ENCODE peak calls at places on chromosomes 12 and 14, in eight cellular contexts. V, W, Q, F, T, I, G and J are unnamed samples. For H3K27me3, the result is how much of the 10 kb centered on the place peaks cover.

GRCh38 chr14:20802341-20803084 is at the start of gene RNASE1:
- DNase-seq in V (peak), W (peak), Q (no peak), F (no peak), T (no peak), I (no peak), G (peak), J (peak)

GRCh38 chr14:95516554-95517209 is at the start of gene SYNE3:
- DNase-seq in V (peak), W (no peak), Q (no peak), F (peak), T (no peak), I (peak), G (peak), J (peak)

GRCh38 chr14:84453541-84453940 is 1076.4 kb upstream of the FLRT2 start:
- DNase-seq in V (no peak), W (no peak), Q (no peak), F (no peak), T (no peak), I (no peak), G (no peak), J (no peak)

GRCh38 chr12:47770086-47770726 is 2.8 kb upstream of the SLC48A1 start:
- DNase-seq in V (no peak), W (no peak), Q (no peak), F (no peak), T (no peak), I (no peak), G (no peak), J (no peak)

GRCh38 chr12:50952510-50952909 is at the start of gene HIGD1C:
- DNase-seq in V (no peak), W (no peak), Q (no peak), F (no peak), T (no peak), I (no peak), G (no peak), J (no peak)

GRCh38 chr14:51018521-51018920 is 74.2 kb upstream of the PYGL start:
- DNase-seq in V (no peak), W (no peak), Q (no peak), F (no peak), T (no peak), I (no peak), G (no peak), J (no peak)

GRCh38 chr14:32703246-32703645 is 235.4 kb upstream of the NPAS3 start:
- DNase-seq in V (no peak), W (no peak), Q (no peak), F (no peak), T (no peak), I (no peak), G (no peak), J (no peak)

GRCh38 chr12:118319627-118320026 is 53.1 kb downstream of the TAOK3 start:
- DNase-seq in V (no peak), W (no peak), Q (no peak), F (no peak), T (no peak), I (no peak), G (no peak), J (no peak)

GRCh38 chr12:108833355-108833733 is 24.0 kb downstream of the SSH1 start:
- DNase-seq in V (no peak), W (no peak), Q (no peak), F (no peak), T (no peak), I (no peak), G (no peak), J (no peak)

GRCh38 chr14:99055816-99056215 is 216.2 kb downstream of the BCL11B start:
- DNase-seq in V (peak), W (no peak), Q (no peak), F (no peak), T (no peak), I (peak), G (no peak), J (no peak)

GRCh38 chr12:95648990-95649791 is 97.9 kb upstream of the USP44 start:
- DNase-seq in V (no peak), W (no peak), Q (no peak), F (no peak), T (no peak), I (no peak), G (no peak), J (no peak)

GRCh38 chr12:25694072-25694471 is 141.0 kb upstream of the LMNTD1 start:
- DNase-seq in V (no peak), W (no peak), Q (no peak), F (no peak), T (no peak), I (no peak), G (no peak), J (peak)

GRCh38 chr12:95548539-95549391 is 2.5 kb downstream of the USP44 start:
- DNase-seq in V (peak), W (peak), Q (no peak), F (peak), T (no peak), I (peak), G (peak), J (peak)

GRCh38 chr14:26896447-26896846 is 298.6 kb upstream of the NOVA1 start:
- DNase-seq in V (no peak), W (no peak), Q (no peak), F (no peak), T (no peak), I (no peak), G (no peak), J (no peak)

GRCh38 chr14:40447032-40447431 is 1014.8 kb upstream of the FBXO33 start:
- DNase-seq in V (no peak), W (no peak), Q (no peak), F (no peak), T (no peak), I (no peak), G (no peak), J (no peak)

DNA sequence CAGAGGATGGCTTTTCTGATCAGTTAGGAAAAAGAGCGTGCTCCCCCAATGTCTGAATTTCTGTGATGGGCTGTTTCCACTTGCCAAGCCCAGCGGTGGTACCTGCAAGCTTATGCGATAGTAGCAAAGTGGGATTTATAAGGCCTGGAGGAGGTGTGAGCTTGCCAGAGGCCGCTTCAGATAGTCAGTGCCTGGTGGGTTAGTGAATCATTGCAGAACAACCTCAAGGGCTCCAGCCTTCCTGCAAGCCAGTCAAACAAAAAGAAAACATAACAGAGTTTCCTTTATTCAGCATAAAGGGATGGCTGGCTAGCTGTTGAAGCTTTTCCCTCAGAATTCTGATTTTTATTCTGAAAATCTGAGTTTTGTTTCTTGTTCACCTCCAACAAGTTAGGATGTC is 7.6 kb upstream of the BMP4 start:
- DNase-seq in V (no peak), W (no peak), Q (no peak), F (no peak), T (no peak), I (no peak), G (no peak), J (no peak)
- H3K27me3 ChIP-seq in V (under half), W (under half), Q (under half), F (under half), T (under half), I (under half), G (under half), J (under half)

GRCh38 chr14:39425947-39426346 is 6.3 kb downstream of the FBXO33 start:
- DNase-seq in V (no peak), W (no peak), Q (no peak), F (no peak), T (no peak), I (no peak), G (no peak), J (no peak)
- H3K27ac ChIP-seq in V (no peak), W (no peak), Q (no peak), F (no peak), T (no peak), I (no peak), G (no peak), J (no peak)

DNA sequence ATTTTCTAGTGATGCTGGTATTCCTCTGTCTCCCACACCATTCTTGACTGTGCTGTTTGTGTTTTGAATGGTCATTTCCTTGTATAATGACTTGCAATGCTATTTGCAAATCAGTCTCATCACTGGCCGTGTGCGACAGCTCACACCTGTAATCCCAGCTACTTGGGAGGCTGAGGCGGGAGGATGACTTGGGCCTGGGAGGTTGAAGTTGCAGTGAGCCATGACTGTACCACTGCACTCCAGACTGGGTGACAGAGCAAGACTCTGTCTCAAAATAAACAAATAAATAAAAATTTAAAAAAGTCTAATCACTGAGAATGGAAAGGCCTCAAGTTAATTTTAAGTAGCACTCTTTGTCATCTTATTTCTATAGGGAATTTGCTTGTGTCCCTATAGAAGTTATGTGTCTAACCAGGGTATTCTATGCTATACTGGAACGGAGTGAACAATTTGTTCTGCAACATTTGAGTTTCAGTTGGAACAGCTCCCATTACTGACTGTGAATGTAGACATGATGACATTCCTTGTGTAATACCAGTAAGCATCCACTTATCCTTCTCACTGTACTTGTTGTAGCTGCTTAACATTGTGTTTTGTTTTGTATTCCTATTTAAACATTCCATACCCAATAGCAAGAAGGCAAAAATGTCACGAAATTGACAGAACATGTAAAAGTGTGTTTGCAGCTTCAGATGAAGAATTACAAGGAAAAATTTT is 126.3 kb downstream of the MGST1 start:
- DNase-seq in V (no peak), W (no peak), Q (peak), F (no peak), T (no peak), I (no peak), G (no peak), J (no peak)
- H3K27me3 ChIP-seq in V (under half), W (under half), Q (under half), F (under half), T (under half), I (under half), G (under half), J (under half)

DNA sequence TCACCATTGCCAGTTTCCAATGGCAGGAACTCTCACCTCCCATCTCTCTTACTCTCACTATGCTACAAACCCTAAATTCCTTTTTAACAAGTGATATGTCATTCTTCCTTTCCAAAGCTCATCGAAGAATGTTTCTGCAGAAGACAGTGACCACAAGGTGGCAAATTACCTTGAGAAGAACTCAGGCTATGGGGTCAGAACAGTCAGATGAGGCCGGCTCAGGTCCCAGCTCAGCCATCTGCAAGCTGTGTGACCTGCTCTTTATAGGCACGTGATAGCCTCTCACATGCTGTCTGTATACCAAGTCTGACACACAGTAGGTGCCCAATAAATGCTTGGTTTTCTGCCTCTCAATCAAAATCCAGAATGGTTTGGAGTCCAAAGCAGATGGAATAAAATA is 80.7 kb downstream of the FOXN3 start:
- DNase-seq in V (peak), W (no peak), Q (no peak), F (no peak), T (no peak), I (no peak), G (no peak), J (no peak)
- H3K27ac ChIP-seq in V (no peak), W (no peak), Q (no peak), F (no peak), T (no peak), I (no peak), G (no peak), J (no peak)

GRCh38 chr14:22882064-22882463 is 958 bp upstream of the REM2 start:
- DNase-seq in V (no peak), W (no peak), Q (no peak), F (no peak), T (no peak), I (no peak), G (no peak), J (no peak)

GRCh38 chr14:22885975-22886374 is 3.0 kb downstream of the REM2 start:
- DNase-seq in V (no peak), W (no peak), Q (no peak), F (no peak), T (no peak), I (no peak), G (no peak), J (no peak)

GRCh38 chr14:22882529-22883190 is 362 bp upstream of the REM2 start:
- DNase-seq in V (peak), W (peak), Q (no peak), F (no peak), T (no peak), I (no peak), G (no peak), J (peak)

GRCh38 chr14:22884721-22885523 is 1.9 kb downstream of the REM2 start:
- DNase-seq in V (peak), W (no peak), Q (no peak), F (no peak), T (no peak), I (no peak), G (no peak), J (no peak)

DNA sequence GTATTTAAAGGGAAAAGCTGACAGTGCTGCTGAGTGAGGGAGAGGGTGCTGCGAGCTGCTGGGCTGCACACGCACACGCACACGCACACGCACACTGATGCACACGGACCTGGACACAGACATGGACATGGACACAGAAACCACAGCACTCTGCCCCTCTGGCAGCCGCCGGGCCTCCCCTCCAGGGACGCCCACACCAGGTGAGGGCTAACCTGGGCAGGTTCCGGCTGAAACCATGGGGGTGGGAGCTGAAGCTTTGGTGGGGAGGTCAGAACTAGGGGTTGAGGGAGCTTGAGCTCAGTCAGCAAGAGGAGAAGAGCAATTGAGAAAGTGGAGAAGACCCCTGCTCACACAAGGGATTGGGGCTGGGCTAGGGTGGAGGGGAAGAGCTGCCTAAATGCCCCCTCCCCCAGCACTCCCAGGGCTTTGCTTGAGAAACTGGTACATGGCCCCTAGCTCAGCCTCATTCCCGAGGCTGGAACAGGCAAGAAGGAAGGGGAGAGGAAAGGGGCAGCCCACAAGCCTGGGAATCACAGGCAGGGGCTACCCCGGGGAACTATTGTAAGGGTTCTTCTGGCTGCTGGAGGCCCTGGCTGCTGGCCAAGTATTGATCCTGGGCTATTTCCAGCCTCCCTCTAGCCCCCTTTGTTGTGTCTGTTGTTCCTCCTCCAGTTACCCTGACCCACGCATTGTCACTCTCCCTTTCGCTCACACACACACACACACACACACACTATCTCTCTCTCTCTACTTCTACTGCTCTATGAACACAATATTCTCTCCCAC is at the start of gene REM2:
- DNase-seq in V (no peak), W (no peak), Q (no peak), F (no peak), T (no peak), I (no peak), G (no peak), J (peak)
- H3K27me3 ChIP-seq in V (under half), W (under half), Q (under half), F (under half), T (under half), I (under half), G (under half), J (under half)

GRCh38 chr14:100651999-100652508 is 64.8 kb upstream of the BEGAIN start:
- DNase-seq in V (no peak), W (no peak), Q (peak), F (no peak), T (no peak), I (no peak), G (no peak), J (peak)

GRCh38 chr14:100654814-100655795 is 67.9 kb upstream of the BEGAIN start:
- DNase-seq in V (peak), W (no peak), Q (no peak), F (no peak), T (no peak), I (peak), G (no peak), J (peak)

GRCh38 chr14:100653409-100653808 is 66.2 kb upstream of the BEGAIN start:
- DNase-seq in V (peak), W (no peak), Q (no peak), F (no peak), T (no peak), I (peak), G (no peak), J (no peak)

GRCh38 chr14:100652739-100653138 is 65.5 kb upstream of the BEGAIN start:
- DNase-seq in V (no peak), W (no peak), Q (no peak), F (no peak), T (no peak), I (no peak), G (no peak), J (no peak)

GRCh38 chr14:100654025-100654813 is 67.0 kb upstream of the BEGAIN start:
- DNase-seq in V (no peak), W (no peak), Q (no peak), F (no peak), T (no peak), I (no peak), G (no peak), J (no peak)
- H3K27ac ChIP-seq in V (no peak), W (no peak), Q (no peak), F (no peak), T (peak), I (no peak), G (no peak), J (no peak)

GRCh38 chr12:461425-461824 is 1.7 kb downstream of the B4GALNT3 start:
- DNase-seq in V (peak), W (no peak), Q (no peak), F (no peak), T (no peak), I (no peak), G (no peak), J (peak)

GRCh38 chr12:460301-461230 is 827 bp downstream of the B4GALNT3 start:
- DNase-seq in V (peak), W (no peak), Q (no peak), F (peak), T (no peak), I (peak), G (no peak), J (peak)

GRCh38 chr12:466039-466438 is 6.3 kb downstream of the B4GALNT3 start:
- DNase-seq in V (no peak), W (peak), Q (no peak), F (peak), T (no peak), I (no peak), G (no peak), J (no peak)

GRCh38 chr12:464484-465267 is 4.9 kb downstream of the B4GALNT3 start:
- DNase-seq in V (no peak), W (no peak), Q (no peak), F (no peak), T (no peak), I (no peak), G (peak), J (no peak)

DNA sequence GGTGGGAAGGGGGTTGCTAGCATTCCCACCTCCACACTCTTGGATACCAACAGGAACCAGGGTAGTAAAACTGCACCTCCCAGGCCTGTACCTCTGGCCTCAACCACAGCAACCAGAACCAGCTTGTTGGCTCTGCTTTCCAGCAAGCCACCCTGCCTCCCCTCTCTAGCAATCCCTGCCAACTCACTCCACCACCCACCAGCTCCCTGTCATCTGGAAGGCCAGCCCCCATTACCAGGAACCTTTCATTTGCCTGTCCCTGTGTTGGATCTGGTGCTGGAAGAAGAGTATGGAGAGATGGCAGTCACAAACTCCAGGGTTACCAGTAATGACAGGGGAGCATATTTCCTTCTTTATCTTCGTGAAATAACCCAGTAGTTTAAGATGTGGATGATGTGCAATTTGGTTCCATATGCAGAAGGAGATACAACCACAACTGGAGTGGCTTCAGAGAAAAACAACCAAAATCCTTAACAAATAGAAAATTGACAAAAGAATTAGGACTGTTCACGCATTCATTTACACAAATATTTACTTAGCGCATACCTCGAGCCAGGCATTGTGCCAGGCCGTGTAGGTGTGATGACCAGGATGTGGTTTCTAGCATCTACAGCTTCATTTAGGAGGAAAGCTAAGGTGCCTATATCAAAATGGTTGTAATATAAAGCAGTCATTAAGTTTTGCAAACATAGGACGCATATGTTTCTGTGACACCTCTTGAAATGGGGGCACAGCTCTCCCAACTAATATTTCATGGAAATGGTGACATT is 3.4 kb downstream of the B4GALNT3 start:
- DNase-seq in V (no peak), W (no peak), Q (no peak), F (peak), T (no peak), I (no peak), G (no peak), J (no peak)
- H3K27me3 ChIP-seq in V (under half), W (under half), Q (half or more), F (under half), T (under half), I (under half), G (under half), J (under half)